ENCODE peak calls at places on chromosome 17, in ten cellular contexts. Z is aorta, U is GM10248, K is putamen, N is kidney glomerular epithelial cell, D is H9, P is RWPE1, V is posterior cingulate gyrus, T is PC-9, M is mucosa of descending colon. X is an unnamed sample.

GRCh38 chr17:37392024-37392590 is 14.5 kb downstream of the ACACA start:
- DNase-seq in Z (no peak), U (peak; percentile 62), K (no peak), N (peak; percentile 93), D (no peak), P (peak; percentile 30), V (no peak), T (peak; percentile 92), M (no peak), X (peak; percentile 79)

GRCh38 chr17:68682913-68683312 is 81.7 kb upstream of the FAM20A start:
- DNase-seq in Z (no peak), U (no peak), K (no peak), N (no peak), D (no peak), P (no peak), V (no peak), T (no peak), M (no peak), X (no peak)

GRCh38 chr17:50649042-50649908 is 14.6 kb downstream of the ABCC3 start:
- DNase-seq in Z (no peak), U (no peak), K (no peak), N (no peak), D (no peak), P (peak; percentile 45), V (no peak), T (peak; percentile 80), M (no peak), X (no peak)

GRCh38 chr17:3730881-3731429 is 7.3 kb downstream of the HASPIN start:
- DNase-seq in Z (no peak), U (no peak), K (no peak), N (peak; percentile 14), D (no peak), P (no peak), V (no peak), T (no peak), M (no peak), X (peak; percentile 67)

GRCh38 chr17:70577456-70577855 is 408.1 kb downstream of the KCNJ2 start:
- DNase-seq in Z (no peak), U (no peak), K (no peak), N (no peak), D (no peak), P (no peak), V (no peak), T (no peak), M (no peak), X (no peak)

GRCh38 chr17:59607817-59608403 is 11.8 kb upstream of the CLTC start:
- DNase-seq in Z (no peak), U (no peak), K (no peak), N (no peak), D (peak; percentile 59), P (no peak), V (no peak), T (no peak), M (no peak), X (no peak)

GRCh38 chr17:78484300-78485159 is 92.7 kb downstream of the DNAH17 start:
- DNase-seq in Z (no peak), U (peak; percentile 87), K (no peak), N (no peak), D (peak; percentile 89), P (peak; percentile 20), V (peak; percentile 44), T (no peak), M (peak; percentile 60), X (no peak)

GRCh38 chr17:34299918-34300600 is 14.5 kb downstream of the CCL11 start:
- DNase-seq in Z (no peak), U (no peak), K (no peak), N (peak; percentile 36), D (no peak), P (no peak), V (no peak), T (no peak), M (no peak), X (peak; percentile 28)

GRCh38 chr17:43790311-43790940 is 10.2 kb downstream of the CFAP97D1 start:
- DNase-seq in Z (no peak), U (no peak), K (no peak), N (no peak), D (peak; percentile 65), P (no peak), V (peak; percentile 40), T (no peak), M (no peak), X (no peak)

X was measured in fibroblast of lung.